ENCODE peak calls at places on chromosome 21, in ten cellular contexts. S, Q, V, J, W, M, F, O, E and N are unnamed samples.

GRCh38 chr21:39822042-39822441 is 45.2 kb upstream of the PCP4 start:
- DNase-seq in J (no peak), E (no peak), O (no peak), S (no peak), V (no peak), M (no peak), W (no peak), Q (no peak), F (no peak), N (no peak)

GRCh38 chr21:45929477-45929876 is 52.1 kb upstream of the COL6A1 start:
- DNase-seq in V (no peak), M (no peak), O (no peak), J (no peak), W (no peak), Q (no peak), F (no peak), S (no peak), E (no peak), N (no peak)

GRCh38 chr21:44800971-44801467 is 601 bp downstream of the UBE2G2 start:
- DNase-seq in M (peak), W (no peak), F (peak), Q (no peak), O (no peak), J (no peak), S (no peak), V (peak), E (no peak), N (no peak)

GRCh38 chr21:33931799-33932390 is 16.3 kb upstream of the ATP5PO start:
- DNase-seq in M (peak), Q (no peak), V (no peak), S (no peak), F (no peak), J (no peak), W (no peak), O (no peak), E (no peak), N (no peak)

GRCh38 chr21:44947111-44947929 is 7.5 kb downstream of the SLX9 start:
- DNase-seq in M (no peak), E (no peak), V (no peak), O (no peak), F (no peak), S (no peak), J (no peak), W (peak), Q (no peak), N (no peak)

GRCh38 chr21:46017695-46018094 is 36.1 kb downstream of the COL6A1 start:
- DNase-seq in S (no peak), O (no peak), W (no peak), M (no peak), V (no peak), Q (no peak), E (no peak), F (no peak), J (no peak), N (no peak)

GRCh38 chr21:16891821-16892220 is 621.0 kb upstream of the CXADR start:
- DNase-seq in E (no peak), V (peak), M (peak), S (no peak), Q (peak), F (no peak), J (no peak), O (no peak), W (no peak), N (no peak)

GRCh38 chr21:33658919-33659318 is 16.6 kb downstream of the ITSN1 start:
- DNase-seq in O (no peak), J (no peak), V (no peak), M (no peak), S (no peak), F (no peak), E (no peak), Q (no peak), W (no peak), N (no peak)

GRCh38 chr21:43866659-43867331 is 1.8 kb downstream of the AGPAT3 start:
- DNase-seq in W (no peak), S (no peak), E (peak), O (no peak), Q (no peak), J (no peak), V (no peak), F (no peak), M (no peak), N (no peak)

GRCh38 chr21:41369915-41370839 is 8.3 kb downstream of the MX2 start:
- DNase-seq in O (no peak), Q (no peak), M (no peak), W (peak), F (no peak), V (no peak), J (no peak), S (no peak), E (no peak), N (no peak)

GRCh38 chr21:34889537-34890257 is 159.4 kb downstream of the RUNX1 start:
- DNase-seq in V (peak), M (peak), W (peak), F (peak), E (peak), J (no peak), O (peak), Q (no peak), S (peak), N (no peak)

GRCh38 chr21:28587748-28588147 is 404.9 kb downstream of the LTN1 start:
- DNase-seq in M (peak), W (no peak), E (no peak), Q (no peak), V (peak), F (no peak), O (no peak), J (no peak), S (no peak), N (no peak)
- TF ChIP-seq CTCF in M (no peak), W (no peak), E (no peak), Q (no peak), V (peak), F (no peak), O (no peak), J (no peak), S (no peak), N (no peak)

GRCh38 chr21:37766104-37766503 is 150.2 kb downstream of the KCNJ6 start:
- DNase-seq in E (no peak), J (no peak), S (no peak), O (no peak), M (no peak), F (no peak), W (no peak), V (no peak), Q (no peak), N (no peak)
- TF ChIP-seq CTCF in E (no peak), J (no peak), S (no peak), O (no peak), M (no peak), F (no peak), W (no peak), V (no peak), Q (no peak), N (no peak)

GRCh38 chr21:26964379-26964778 is 2.5 kb downstream of the ADAMTS5 start:
- DNase-seq in E (peak), O (no peak), V (peak), W (peak), S (no peak), J (no peak), F (no peak), Q (no peak), M (peak), N (no peak)

GRCh38 chr21:26958792-26959191 is 8.1 kb downstream of the ADAMTS5 start:
- DNase-seq in W (no peak), F (no peak), O (no peak), J (no peak), Q (no peak), V (no peak), E (no peak), M (peak), S (no peak), N (no peak)

GRCh38 chr21:26962516-26963305 is 4.2 kb downstream of the ADAMTS5 start:
- DNase-seq in Q (peak), O (no peak), M (peak), E (no peak), W (no peak), V (no peak), F (no peak), J (no peak), S (no peak), N (no peak)

GRCh38 chr21:26965091-26965566 is 1.8 kb downstream of the ADAMTS5 start:
- DNase-seq in S (no peak), E (no peak), W (no peak), V (no peak), Q (no peak), J (no peak), M (no peak), F (no peak), O (no peak), N (no peak)

GRCh38 chr21:26961704-26962103 is 5.2 kb downstream of the ADAMTS5 start:
- DNase-seq in M (no peak), Q (no peak), O (no peak), J (no peak), V (no peak), F (no peak), S (no peak), E (no peak), W (no peak), N (no peak)
- TF ChIP-seq CTCF in M (peak), Q (peak), O (no peak), J (peak), V (peak), F (peak), S (no peak), E (no peak), W (no peak), N (no peak)

GRCh38 chr21:30126575-30126974 is 40.0 kb downstream of the CLDN17 start:
- DNase-seq in Q (no peak), M (no peak), F (no peak), E (no peak), W (no peak), S (no peak), J (no peak), V (no peak), O (no peak), N (no peak)
- TF ChIP-seq CTCF in Q (no peak), M (no peak), F (no peak), E (no peak), W (no peak), S (no peak), J (no peak), V (no peak), O (no peak), N (no peak)

DNA sequence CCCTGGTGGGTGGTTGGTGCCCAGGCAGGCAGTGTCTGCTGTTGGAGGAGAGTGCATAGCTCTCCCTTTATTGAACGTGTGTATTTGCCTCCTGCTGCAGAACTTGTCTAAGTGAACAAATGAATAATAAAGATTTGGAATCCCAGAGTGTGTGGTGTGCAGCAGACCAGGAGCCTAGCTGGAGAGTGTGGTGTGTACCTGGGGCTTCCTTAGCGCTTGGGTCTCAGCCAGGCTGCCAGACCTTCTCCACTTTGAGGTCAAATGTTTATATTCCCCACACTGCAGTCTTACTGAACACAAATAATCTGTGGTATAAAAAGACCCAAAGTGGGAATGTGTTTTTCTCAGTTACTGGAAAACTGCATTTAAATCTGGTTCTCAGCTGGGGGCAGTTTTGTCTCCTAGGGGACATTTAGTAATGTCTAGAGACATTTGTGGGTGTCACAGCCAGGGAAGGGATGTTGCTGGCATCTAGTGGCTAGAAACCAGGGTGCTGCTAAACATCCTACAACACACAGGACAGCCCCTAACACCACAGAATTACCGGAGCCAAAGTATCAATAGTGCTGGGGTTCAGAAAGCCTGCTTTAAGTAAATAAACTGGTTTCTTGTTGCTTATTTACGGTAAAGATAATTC is 23.6 kb downstream of the SLC37A1 start:
- DNase-seq in J (no peak), S (no peak), W (peak), M (no peak), Q (no peak), O (no peak), E (no peak), V (no peak), F (no peak), N (no peak)
- TF ChIP-seq CTCF in J (no peak), S (no peak), W (no peak), M (peak), Q (peak), O (no peak), E (no peak), V (no peak), F (peak), N (no peak)

DNA sequence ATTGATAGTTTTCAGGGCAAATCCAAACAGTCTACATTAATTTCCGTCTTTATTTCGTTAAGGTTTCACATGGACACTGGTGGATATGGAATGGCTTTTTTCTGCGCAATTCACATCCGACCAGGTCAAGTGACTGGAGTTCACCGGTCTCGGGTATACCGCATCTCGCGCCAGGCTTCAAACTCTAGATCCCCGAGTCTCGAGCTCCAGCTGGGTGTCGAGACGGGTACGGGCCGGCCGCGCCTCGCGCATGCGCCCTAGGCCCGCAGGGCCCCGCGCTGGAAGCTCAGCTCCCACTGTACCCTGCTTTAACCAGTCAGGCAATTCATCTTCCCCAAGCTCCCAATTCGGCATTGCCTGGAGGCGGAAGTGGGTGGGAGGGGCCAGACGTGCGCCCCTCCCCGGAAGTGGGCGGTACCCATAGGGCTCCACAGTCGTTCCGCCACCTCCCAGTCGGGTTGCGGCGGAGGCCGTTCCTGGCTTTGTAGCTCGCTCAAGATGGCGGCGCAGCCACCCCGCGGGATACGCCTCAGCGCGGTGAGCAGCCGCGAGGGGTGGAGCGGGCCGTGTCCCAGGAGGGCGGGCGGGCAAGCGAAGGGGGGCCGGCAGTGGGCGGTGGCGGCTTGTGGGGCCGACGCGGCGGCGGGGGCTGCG is at the start of gene MORC3:
- DNase-seq in E (peak), F (peak), O (peak), Q (peak), W (peak), J (peak), V (peak), M (peak), S (peak), N (peak)
- TF ChIP-seq CTCF in E (no peak), F (no peak), O (no peak), Q (no peak), W (no peak), J (no peak), V (no peak), M (no peak), S (no peak), N (no peak)

GRCh38 chr21:25421327-25422028 is 185.8 kb downstream of the MRPL39 start:
- DNase-seq in W (no peak), E (peak), O (no peak), Q (peak), S (peak), J (peak), F (peak), V (peak), M (peak), N (no peak)
- TF ChIP-seq CTCF in W (no peak), E (no peak), O (no peak), Q (peak), S (no peak), J (peak), F (peak), V (peak), M (peak), N (no peak)

GRCh38 chr21:31872072-31872451 is 758 bp upstream of the HUNK start:
- DNase-seq in J (no peak), S (no peak), M (no peak), O (no peak), V (no peak), W (no peak), F (no peak), E (no peak), Q (no peak), N (no peak)

GRCh38 chr21:31873275-31873695 is 465 bp downstream of the HUNK start:
- DNase-seq in S (no peak), V (no peak), W (no peak), Q (no peak), E (peak), M (no peak), J (no peak), F (peak), O (no peak), N (no peak)

GRCh38 chr21:31872452-31873274 is at the start of gene HUNK:
- DNase-seq in S (no peak), O (peak), F (peak), E (peak), W (no peak), J (no peak), M (peak), Q (no peak), V (no peak), N (no peak)

GRCh38 chr21:31873696-31874599 is 1.1 kb downstream of the HUNK start:
- DNase-seq in S (peak), F (peak), O (peak), W (peak), V (no peak), M (no peak), J (no peak), E (peak), Q (no peak), N (peak)

GRCh38 chr21:31870472-31870871 is 2.3 kb upstream of the HUNK start:
- DNase-seq in E (no peak), O (no peak), V (no peak), S (no peak), F (no peak), W (no peak), Q (no peak), J (no peak), M (no peak), N (no peak)
- TF ChIP-seq CTCF in E (no peak), O (no peak), V (no peak), S (no peak), F (no peak), W (no peak), Q (no peak), J (no peak), M (no peak), N (no peak)

GRCh38 chr21:23160914-23161313 is 2162.7 kb downstream of the NCAM2 start:
- DNase-seq in M (no peak), O (no peak), W (no peak), Q (no peak), S (no peak), E (no peak), J (no peak), F (no peak), V (no peak), N (no peak)
- TF ChIP-seq CTCF in M (no peak), O (no peak), W (no peak), Q (no peak), S (no peak), E (no peak), J (no peak), F (no peak), V (no peak), N (no peak)